ENCODE peak calls at places on chromosome 1, in eight cellular contexts. One of them, this sample, is unnamed.

GRCh38 chr1:24526940-24527542 is 24.4 kb downstream of the RCAN3 start:
- DNase-seq in anterior cingulate cortex: no peak
- DNase-seq in HCEC 1CT: peak; percentile 17
- DNase-seq in AG04449: no peak
- DNase-seq in RWPE1: no peak
- DNase-seq in activated CD4-positive, alpha-beta T cell treated with anti-CD3 and anti-CD28 coated beads for 48 hours: peak; percentile 68
- DNase-seq in B cell: no peak
- DNase-seq in GM03348: peak; percentile 37
- DNase-seq in this sample: peak; percentile 38

GRCh38 chr1:117060441-117061317 is 553 bp downstream of the TTF2 start:
- DNase-seq in anterior cingulate cortex: no peak
- DNase-seq in B cell: no peak
- DNase-seq in activated CD4-positive, alpha-beta T cell treated with anti-CD3 and anti-CD28 coated beads for 48 hours: no peak
- DNase-seq in RWPE1: peak; percentile 74
- DNase-seq in GM03348: peak; percentile 58
- DNase-seq in AG04449: no peak
- DNase-seq in HCEC 1CT: peak; percentile 10
- DNase-seq in this sample: peak; percentile 77

GRCh38 chr1:99756598-99756997 is 9.8 kb downstream of the FRRS1 start:
- DNase-seq in AG04449: no peak
- DNase-seq in anterior cingulate cortex: no peak
- DNase-seq in B cell: no peak
- DNase-seq in RWPE1: peak; percentile 55
- DNase-seq in HCEC 1CT: peak; percentile 80
- DNase-seq in activated CD4-positive, alpha-beta T cell treated with anti-CD3 and anti-CD28 coated beads for 48 hours: no peak
- DNase-seq in GM03348: peak; percentile 41
- DNase-seq in this sample: peak; percentile 91

GRCh38 chr1:67689267-67690017 is 4.4 kb downstream of the GADD45A start:
- DNase-seq in anterior cingulate cortex: no peak
- DNase-seq in B cell: no peak
- DNase-seq in AG04449: no peak
- DNase-seq in RWPE1: no peak
- DNase-seq in GM03348: no peak
- DNase-seq in HCEC 1CT: no peak
- DNase-seq in activated CD4-positive, alpha-beta T cell treated with anti-CD3 and anti-CD28 coated beads for 48 hours: no peak
- DNase-seq in this sample: peak; percentile 88

GRCh38 chr1:174883361-174883760 is 116.4 kb upstream of the CACYBP start:
- DNase-seq in GM03348: peak; percentile 46
- DNase-seq in B cell: no peak
- DNase-seq in anterior cingulate cortex: no peak
- DNase-seq in AG04449: peak; percentile 9
- DNase-seq in activated CD4-positive, alpha-beta T cell treated with anti-CD3 and anti-CD28 coated beads for 48 hours: no peak
- DNase-seq in HCEC 1CT: peak; percentile 54
- DNase-seq in RWPE1: peak; percentile 17
- DNase-seq in this sample: peak; percentile 50

GRCh38 chr1:116064616-116065015 is 46.6 kb upstream of the MAB21L3 start:
- DNase-seq in RWPE1: no peak
- DNase-seq in anterior cingulate cortex: no peak
- DNase-seq in HCEC 1CT: peak; percentile 67
- DNase-seq in AG04449: no peak
- DNase-seq in GM03348: no peak
- DNase-seq in activated CD4-positive, alpha-beta T cell treated with anti-CD3 and anti-CD28 coated beads for 48 hours: no peak
- DNase-seq in B cell: no peak
- DNase-seq in this sample: peak; percentile 78

GRCh38 chr1:183636334-183636682 is 725 bp upstream of the ARPC5 start:
- DNase-seq in HCEC 1CT: no peak
- DNase-seq in AG04449: no peak
- DNase-seq in anterior cingulate cortex: no peak
- DNase-seq in B cell: no peak
- DNase-seq in RWPE1: no peak
- DNase-seq in GM03348: no peak
- DNase-seq in activated CD4-positive, alpha-beta T cell treated with anti-CD3 and anti-CD28 coated beads for 48 hours: no peak
- DNase-seq in this sample: no peak

GRCh38 chr1:19455353-19455752 is 30.0 kb downstream of the CAPZB start:
- DNase-seq in activated CD4-positive, alpha-beta T cell treated with anti-CD3 and anti-CD28 coated beads for 48 hours: no peak
- DNase-seq in AG04449: no peak
- DNase-seq in GM03348: no peak
- DNase-seq in anterior cingulate cortex: no peak
- DNase-seq in RWPE1: no peak
- DNase-seq in B cell: no peak
- DNase-seq in HCEC 1CT: no peak
- DNase-seq in this sample: no peak

GRCh38 chr1:207313131-207313530 is 8.3 kb upstream of the CD55 start:
- DNase-seq in activated CD4-positive, alpha-beta T cell treated with anti-CD3 and anti-CD28 coated beads for 48 hours: no peak
- DNase-seq in B cell: no peak
- DNase-seq in HCEC 1CT: peak; percentile 59
- DNase-seq in RWPE1: no peak
- DNase-seq in AG04449: no peak
- DNase-seq in anterior cingulate cortex: no peak
- DNase-seq in GM03348: no peak
- DNase-seq in this sample: peak; percentile 44

GRCh38 chr1:68232354-68233148 is at the start of gene WLS:
- DNase-seq in AG04449: no peak
- DNase-seq in B cell: no peak
- DNase-seq in RWPE1: peak; percentile 67
- DNase-seq in anterior cingulate cortex: peak; percentile 77
- DNase-seq in activated CD4-positive, alpha-beta T cell treated with anti-CD3 and anti-CD28 coated beads for 48 hours: peak; percentile 2
- DNase-seq in GM03348: peak; percentile 88
- DNase-seq in HCEC 1CT: peak; percentile 81
- DNase-seq in this sample: peak; percentile 74

GRCh38 chr1:200625381-200625824 is 4.9 kb upstream of the KIF14 start:
- DNase-seq in anterior cingulate cortex: no peak
- DNase-seq in AG04449: no peak
- DNase-seq in HCEC 1CT: peak; percentile 47
- DNase-seq in activated CD4-positive, alpha-beta T cell treated with anti-CD3 and anti-CD28 coated beads for 48 hours: no peak
- DNase-seq in GM03348: peak; percentile 38
- DNase-seq in B cell: no peak
- DNase-seq in RWPE1: peak; percentile 68
- DNase-seq in this sample: peak; percentile 82

GRCh38 chr1:228323401-228323800 is 83.2 kb downstream of the TRIM11 start:
- DNase-seq in RWPE1: no peak
- DNase-seq in anterior cingulate cortex: no peak
- DNase-seq in HCEC 1CT: no peak
- DNase-seq in AG04449: no peak
- DNase-seq in activated CD4-positive, alpha-beta T cell treated with anti-CD3 and anti-CD28 coated beads for 48 hours: no peak
- DNase-seq in B cell: no peak
- DNase-seq in GM03348: no peak
- DNase-seq in this sample: no peak

GRCh38 chr1:59375321-59376220 is 78.7 kb downstream of the FGGY start:
- DNase-seq in activated CD4-positive, alpha-beta T cell treated with anti-CD3 and anti-CD28 coated beads for 48 hours: no peak
- DNase-seq in GM03348: peak; percentile 87
- DNase-seq in RWPE1: peak; percentile 93
- DNase-seq in B cell: no peak
- DNase-seq in AG04449: peak; percentile 99
- DNase-seq in HCEC 1CT: peak; percentile 100
- DNase-seq in anterior cingulate cortex: no peak
- DNase-seq in this sample: peak; percentile 95

GRCh38 chr1:218439541-218440295 is 94.6 kb downstream of the TGFB2 start:
- DNase-seq in activated CD4-positive, alpha-beta T cell treated with anti-CD3 and anti-CD28 coated beads for 48 hours: no peak
- DNase-seq in GM03348: peak; percentile 21
- DNase-seq in HCEC 1CT: no peak
- DNase-seq in RWPE1: no peak
- DNase-seq in anterior cingulate cortex: peak; percentile 8
- DNase-seq in AG04449: no peak
- DNase-seq in B cell: no peak
- DNase-seq in this sample: no peak

GRCh38 chr1:30879940-30880339 is 28.6 kb downstream of the SDC3 start:
- DNase-seq in RWPE1: no peak
- DNase-seq in GM03348: no peak
- DNase-seq in B cell: no peak
- DNase-seq in anterior cingulate cortex: peak; percentile 13
- DNase-seq in activated CD4-positive, alpha-beta T cell treated with anti-CD3 and anti-CD28 coated beads for 48 hours: no peak
- DNase-seq in AG04449: no peak
- DNase-seq in HCEC 1CT: no peak
- DNase-seq in this sample: peak; percentile 58

GRCh38 chr1:56626546-56626945 is 18.6 kb upstream of the PRKAA2 start:
- DNase-seq in RWPE1: no peak
- DNase-seq in anterior cingulate cortex: no peak
- DNase-seq in AG04449: peak; percentile 10
- DNase-seq in GM03348: peak; percentile 56
- DNase-seq in activated CD4-positive, alpha-beta T cell treated with anti-CD3 and anti-CD28 coated beads for 48 hours: no peak
- DNase-seq in B cell: no peak
- DNase-seq in HCEC 1CT: peak; percentile 71
- DNase-seq in this sample: no peak

GRCh38 chr1:212691561-212692071 is 8.0 kb downstream of the BATF3 start:
- DNase-seq in RWPE1: no peak
- DNase-seq in GM03348: no peak
- DNase-seq in B cell: no peak
- DNase-seq in AG04449: no peak
- DNase-seq in anterior cingulate cortex: no peak
- DNase-seq in activated CD4-positive, alpha-beta T cell treated with anti-CD3 and anti-CD28 coated beads for 48 hours: peak; percentile 53
- DNase-seq in HCEC 1CT: no peak
- DNase-seq in this sample: no peak

GRCh38 chr1:223153177-223154119 is 10.4 kb upstream of the TLR5 start:
- DNase-seq in activated CD4-positive, alpha-beta T cell treated with anti-CD3 and anti-CD28 coated beads for 48 hours: no peak
- DNase-seq in RWPE1: no peak
- DNase-seq in anterior cingulate cortex: no peak
- DNase-seq in AG04449: no peak
- DNase-seq in HCEC 1CT: peak; percentile 9
- DNase-seq in GM03348: no peak
- DNase-seq in B cell: no peak
- DNase-seq in this sample: no peak